ENCODE peak calls at places on chromosomes 16 and 17, in four cellular contexts. I, V, R and T are unnamed samples.

GRCh38 chr16:86901483-86901882 is 323.1 kb downstream of the FOXL1 start:
- DNase-seq in I (no peak), V (no peak), R (no peak), T (no peak)

GRCh38 chr17:58006563-58006923 is 503 bp downstream of the SRSF1 start:
- DNase-seq in I (peak), R (peak), V (peak), T (peak)

GRCh38 chr17:81448442-81448841 is 53.2 kb downstream of the BAHCC1 start:
- DNase-seq in R (no peak), V (no peak), I (no peak), T (no peak)

GRCh38 chr16:66490774-66491715 is 58.9 kb downstream of the TK2 start:
- DNase-seq in I (no peak), R (no peak), V (no peak), T (no peak)

GRCh38 chr16:74758801-74759200 is 15.8 kb downstream of the FA2H start:
- DNase-seq in V (no peak), R (no peak), I (no peak), T (no peak)

GRCh38 chr17:81128774-81129173 is 36.5 kb upstream of the PVALEF start:
- DNase-seq in R (no peak), I (no peak), V (no peak), T (no peak)

GRCh38 chr16:2860826-2861567 is 3.0 kb upstream of the PRSS22 start:
- DNase-seq in V (no peak), R (no peak), I (no peak), T (peak)

GRCh38 chr17:59244081-59244480 is 23.8 kb downstream of the GDPD1 start:
- DNase-seq in V (no peak), R (no peak), I (no peak), T (no peak)

GRCh38 chr17:929547-929946 is 50.0 kb downstream of the NXN start:
- DNase-seq in V (no peak), I (no peak), R (no peak), T (no peak)

GRCh38 chr17:40038882-40039513 is 15.2 kb downstream of the MED24 start:
- DNase-seq in R (peak), V (peak), I (peak), T (peak)

GRCh38 chr17:76901542-76902197 is 33.5 kb downstream of the MGAT5B start:
- DNase-seq in I (no peak), R (no peak), V (no peak), T (no peak)

GRCh38 chr17:73278465-73279453 is 17.1 kb upstream of the CPSF4L start:
- DNase-seq in V (peak), R (no peak), I (no peak), T (no peak)

GRCh38 chr16:66441586-66442375 is 14.7 kb downstream of the BEAN1 start:
- DNase-seq in V (no peak), I (no peak), R (no peak), T (no peak)

DNA sequence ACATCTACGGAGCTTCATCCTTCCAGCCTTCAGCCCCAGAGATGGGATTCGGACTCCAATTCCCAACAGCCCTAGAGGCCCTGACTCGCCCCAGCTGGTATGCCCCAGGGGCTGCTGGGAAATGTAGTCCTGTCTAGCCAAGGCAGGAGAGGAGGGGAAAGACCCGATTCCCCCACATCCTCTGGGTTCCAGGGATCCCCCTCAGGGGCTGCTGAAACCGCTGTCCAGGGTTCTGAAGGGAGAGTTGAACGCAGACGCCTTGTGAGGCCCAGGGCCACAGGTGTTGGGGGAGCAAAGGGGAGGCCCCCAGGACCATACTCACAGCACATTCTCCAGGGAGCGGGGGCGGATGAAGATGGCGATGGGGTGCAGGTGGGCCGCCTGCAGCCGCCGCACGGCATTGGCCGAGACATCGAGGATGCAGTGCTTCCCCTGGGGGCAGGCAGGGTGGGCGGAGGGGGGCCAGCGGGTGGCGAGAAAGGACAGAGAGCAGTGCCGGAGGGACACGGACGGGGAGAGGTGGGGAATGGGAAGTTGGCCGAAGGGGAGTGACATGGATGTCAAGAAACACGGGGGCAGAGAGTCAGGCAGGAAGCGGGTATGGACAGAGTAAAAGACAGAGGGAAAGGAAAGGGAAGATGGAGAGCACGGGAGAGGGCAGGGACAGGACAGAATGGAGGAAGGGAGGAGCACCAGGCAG is 12.6 kb upstream of the ASGR1 start:
- DNase-seq in R (peak), I (peak), V (peak), T (peak)
- TF ChIP-seq FOXJ3 in R (no peak), I (no peak), V (no peak), T (no peak)

DNA sequence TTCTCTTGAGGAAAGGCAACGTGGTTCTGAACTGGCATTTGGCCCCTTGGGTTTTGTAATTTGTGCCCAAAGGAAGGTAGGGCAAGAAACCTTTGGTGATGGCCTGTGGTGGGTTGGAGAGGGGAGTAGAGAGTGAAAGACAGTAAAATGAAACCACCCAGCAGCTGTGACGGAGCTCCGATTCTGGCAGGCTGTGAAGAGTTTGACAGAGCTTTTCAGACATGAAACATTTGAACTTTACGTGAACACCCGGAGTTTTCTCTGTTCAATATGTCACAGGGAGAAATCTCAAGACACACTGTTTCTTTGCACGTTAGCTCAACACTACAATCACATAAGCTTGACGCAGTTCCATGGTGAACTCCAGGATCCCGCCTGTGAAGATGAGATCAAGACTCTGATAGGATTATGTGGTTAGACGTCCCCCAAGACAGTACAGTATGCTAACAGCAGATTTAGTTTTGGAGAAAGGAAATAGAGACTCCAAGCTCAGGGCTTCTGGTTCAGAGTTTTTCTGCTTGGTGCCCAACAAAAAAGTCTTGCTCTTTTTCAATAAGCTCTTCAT is 79.7 kb upstream of the CDH11 start:
- DNase-seq in R (no peak), V (no peak), I (no peak), T (no peak)
- TF ChIP-seq FOXJ3 in R (no peak), V (no peak), I (no peak), T (no peak)

DNA sequence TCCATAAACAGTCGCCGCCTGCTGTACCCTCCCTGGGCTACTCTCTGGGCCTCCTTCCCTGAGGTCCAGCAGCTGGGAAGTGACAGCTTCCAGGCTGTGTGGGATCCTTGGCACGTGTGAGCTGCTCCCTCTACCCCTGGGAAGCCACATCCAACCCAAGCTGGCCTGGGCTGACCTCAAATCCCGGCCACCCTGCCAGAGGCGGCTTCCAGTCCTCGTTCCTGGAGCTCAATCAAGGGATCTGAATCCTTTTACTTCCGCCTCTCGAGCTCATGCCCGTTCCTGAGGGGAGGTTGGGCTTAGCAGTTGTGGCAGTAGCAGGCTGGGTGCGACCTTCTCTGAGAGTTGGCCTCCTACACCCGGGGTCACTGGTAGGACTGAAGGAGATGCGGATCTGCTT is 82.5 kb downstream of the NETO2 start:
- DNase-seq in V (no peak), I (no peak), R (no peak), T (no peak)
- TF ChIP-seq FOXJ3 in V (no peak), I (no peak), R (no peak), T (no peak)

DNA sequence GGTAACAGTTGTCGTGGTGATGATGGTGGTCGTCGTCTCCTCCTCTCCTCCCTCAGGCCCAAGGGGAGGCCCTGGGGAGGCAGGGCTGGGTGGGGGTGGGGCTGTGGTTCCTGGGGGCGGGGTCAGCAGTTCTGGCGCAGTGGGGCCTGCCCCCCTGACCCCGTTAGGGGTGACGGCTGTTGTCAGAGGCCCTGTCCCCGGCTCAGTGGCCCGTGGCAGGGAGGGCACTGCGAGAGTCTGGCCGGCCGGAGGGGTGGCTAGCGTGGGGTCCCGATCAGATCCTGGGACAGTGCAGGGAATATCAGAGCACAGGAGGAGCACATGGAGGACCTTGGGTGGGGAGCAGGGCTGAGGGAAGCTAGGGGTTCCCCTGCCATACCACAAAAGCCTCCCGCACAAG is 2.5 kb downstream of the SEZ6L2 start:
- DNase-seq in V (no peak), I (no peak), R (no peak), T (no peak)
- TF ChIP-seq FOXJ3 in V (no peak), I (no peak), R (no peak), T (no peak)

GRCh38 chr17:66506641-66507040 is 204.2 kb downstream of the PRKCA start:
- DNase-seq in V (no peak), R (no peak), I (no peak), T (no peak)

GRCh38 chr17:66507982-66508760 is 205.8 kb downstream of the PRKCA start:
- DNase-seq in V (no peak), I (no peak), R (no peak), T (peak)

GRCh38 chr17:66508896-66509843 is 206.8 kb downstream of the PRKCA start:
- DNase-seq in I (no peak), V (no peak), R (no peak), T (peak)

GRCh38 chr17:66509913-66510312 is 207.5 kb downstream of the PRKCA start:
- DNase-seq in I (no peak), R (no peak), V (no peak), T (no peak)

DNA sequence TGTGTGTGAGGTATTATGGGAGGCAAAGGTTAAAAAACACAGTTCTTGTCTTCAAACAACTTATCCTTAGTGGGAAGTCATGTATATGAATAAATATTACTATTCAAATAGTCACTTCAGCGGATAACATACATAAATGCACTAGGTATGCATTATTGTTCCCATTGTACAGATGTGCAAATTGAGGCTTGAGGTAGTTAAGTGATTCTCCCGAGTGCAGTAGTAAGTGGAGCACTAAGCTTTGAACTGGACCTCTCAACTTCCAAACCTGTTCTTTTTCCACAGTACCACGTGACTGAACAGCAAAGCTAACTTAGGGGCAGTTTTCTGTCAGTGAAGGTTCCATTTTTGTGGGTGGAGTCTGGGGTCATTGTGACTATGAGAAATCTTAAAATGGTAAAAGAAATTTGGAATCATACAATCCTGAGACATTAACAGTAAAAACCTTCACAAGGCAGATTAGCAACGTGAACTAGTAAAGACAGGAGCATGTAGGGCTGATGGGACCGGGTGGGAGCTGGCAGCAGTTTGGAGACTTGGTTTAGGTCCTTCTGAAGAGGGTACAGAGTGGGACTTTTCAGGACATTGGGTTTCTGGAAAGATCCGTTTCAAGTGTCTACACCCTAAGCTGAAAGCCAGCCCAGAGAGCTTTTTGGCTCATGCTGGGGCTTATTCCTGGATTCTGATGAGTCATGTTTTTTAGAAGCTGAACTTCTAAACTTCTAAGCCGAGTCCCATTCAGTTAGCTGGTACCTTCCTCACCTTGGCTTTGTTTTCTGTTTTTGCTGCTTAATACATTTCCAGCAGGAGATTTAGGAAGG is 204.9 kb downstream of the PRKCA start:
- DNase-seq in I (no peak), V (no peak), R (peak), T (peak)
- TF ChIP-seq FOXJ3 in I (no peak), V (no peak), R (no peak), T (no peak)

DNA sequence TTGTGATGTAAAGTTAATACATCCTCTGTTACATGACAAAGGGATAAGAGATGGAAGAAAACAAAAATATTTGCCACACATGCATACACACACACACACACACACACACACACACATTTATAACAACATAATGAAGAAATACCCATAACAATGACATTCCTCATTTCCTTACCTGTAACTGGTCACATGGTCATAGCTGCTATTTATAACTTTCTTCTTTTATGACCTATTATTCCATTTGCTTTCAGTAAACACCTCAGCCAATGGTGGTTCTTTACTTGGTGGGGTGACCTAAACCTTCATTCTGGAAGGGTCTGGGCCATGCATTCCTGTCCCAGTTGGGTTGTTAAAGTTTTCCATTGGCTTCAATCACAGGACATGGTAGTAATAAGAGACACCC is 5.3 kb downstream of the MT2A start:
- DNase-seq in I (no peak), V (no peak), R (no peak), T (no peak)
- TF ChIP-seq FOXJ3 in I (no peak), V (no peak), R (no peak), T (no peak)

DNA sequence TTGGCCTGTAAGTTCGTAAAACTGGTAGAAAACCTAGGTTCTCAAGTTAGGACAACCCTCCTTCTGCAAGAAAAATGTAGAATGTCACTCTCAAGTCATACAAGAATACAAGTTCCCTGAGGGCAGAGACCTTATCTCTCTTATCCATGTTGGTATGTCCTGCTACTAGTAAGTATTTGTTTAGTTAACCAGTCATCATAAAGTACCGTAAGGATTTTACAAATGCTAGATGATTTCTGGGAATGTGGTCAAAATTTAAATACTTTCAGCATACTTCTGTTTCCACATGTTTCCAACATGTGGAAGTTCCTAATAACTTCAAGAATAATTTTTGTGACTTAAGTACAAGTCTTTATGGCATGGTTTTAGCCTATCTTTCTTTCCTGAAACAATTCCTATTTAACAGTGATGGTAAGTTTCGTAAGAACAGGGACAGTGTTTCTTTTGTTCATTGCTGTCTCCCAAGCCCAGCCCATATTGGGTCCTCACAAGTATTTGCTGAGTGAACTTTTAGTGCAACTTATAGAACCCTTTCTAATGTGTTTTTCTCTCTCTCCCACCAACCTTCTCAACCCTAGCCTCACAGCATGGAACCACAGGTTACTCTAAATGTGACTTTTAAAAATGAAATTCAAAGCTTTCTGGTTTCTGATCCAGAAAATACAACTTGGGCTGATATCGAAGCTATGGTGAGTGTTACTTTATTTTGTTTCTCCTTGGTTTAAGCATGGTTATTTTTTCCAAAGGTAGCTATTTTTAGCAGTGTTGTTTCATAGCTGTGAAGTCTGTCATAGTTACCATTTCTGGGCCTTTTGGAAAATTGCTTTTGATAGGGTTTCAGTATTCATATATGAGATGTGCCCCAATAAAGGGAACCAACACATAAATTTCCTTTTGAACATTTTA is 4.5 kb downstream of the NBR1 start:
- DNase-seq in I (no peak), R (peak), V (no peak), T (no peak)
- TF ChIP-seq FOXJ3 in I (no peak), R (no peak), V (no peak), T (no peak)

GRCh38 chr17:42409467-42410351 is 13.3 kb downstream of the CAVIN1 start:
- DNase-seq in I (no peak), V (no peak), R (no peak), T (no peak)
- TF ChIP-seq FOXJ3 in I (no peak), V (no peak), R (no peak), T (no peak)